ENCODE peak calls at places on chromosomes 16 and 17, in ten cellular contexts. R is myocyte; V is epithelial cell of prostate; J is activated CD4-positive, alpha-beta T cell treated with anti-CD3 and anti-CD28 coated beads, Interleukin-2, amount 50 U/mL, for 1 hour; W is endodermal cell; M is MM.1S; T is NCI-H2029; U is HCEC 1CT; D is activated T-helper 1 cell treated with anti-CD3 and anti-CD28 coated beads, Interleukin-2, amount 50 U/mL, for 16 hours; C is HTR-8/SVneo. Q is an unnamed sample.
A peak's percentile ranks its signal among the peaks of the same experiment; 100 is the strongest.

GRCh38 chr16:13480801-13481200 is 439.2 kb upstream of the ERCC4 start:
- DNase-seq in R (no peak), V (no peak), J (no peak), W (no peak), M (no peak), T (no peak), U (no peak), D (no peak), C (no peak), Q (no peak)

GRCh38 chr17:61496174-61496956 is 44.1 kb downstream of the TBX4 start:
- DNase-seq in R (no peak), V (no peak), J (no peak), W (peak; percentile 57), M (no peak), T (no peak), U (no peak), D (no peak), C (no peak), Q (no peak)

GRCh38 chr17:36468903-36469635 is 17.4 kb upstream of the ZNHIT3 start:
- DNase-seq in R (no peak), V (no peak), J (no peak), W (no peak), M (no peak), T (no peak), U (no peak), D (no peak), C (no peak), Q (no peak)

GRCh38 chr16:71367243-71367976 is 8.9 kb downstream of the CALB2 start:
- DNase-seq in R (peak; percentile 17), V (no peak), J (peak; percentile 13), W (peak; percentile 96), M (peak; percentile 31), T (no peak), U (peak; percentile 57), D (peak; percentile 3), C (peak; percentile 81), Q (peak; percentile 31)

GRCh38 chr17:57649731-57650484 is 95.2 kb downstream of the CCDC182 start:
- DNase-seq in R (no peak), V (no peak), J (no peak), W (peak; percentile 89), M (no peak), T (no peak), U (no peak), D (no peak), C (peak; percentile 84), Q (no peak)

GRCh38 chr17:45043268-45043681 is 8.2 kb downstream of the DCAKD start:
- DNase-seq in R (no peak), V (peak; percentile 44), J (no peak), W (no peak), M (no peak), T (peak; percentile 79), U (no peak), D (no peak), C (no peak), Q (no peak)

GRCh38 chr17:40598928-40599627 is 33.8 kb upstream of the CCR7 start:
- DNase-seq in R (peak; percentile 54), V (no peak), J (peak; percentile 61), W (peak; percentile 41), M (peak; percentile 38), T (no peak), U (no peak), D (peak; percentile 59), C (no peak), Q (no peak)

GRCh38 chr16:709651-710499 is 4.3 kb upstream of the FBXL16 start:
- DNase-seq in R (peak; percentile 94), V (no peak), J (no peak), W (peak; percentile 80), M (no peak), T (peak; percentile 51), U (peak; percentile 71), D (no peak), C (no peak), Q (peak; percentile 52)

GRCh38 chr17:4498461-4499397 is at the start of gene SPNS2:
- DNase-seq in R (peak; percentile 65), V (no peak), J (peak; percentile 63), W (peak; percentile 92), M (peak; percentile 73), T (peak; percentile 41), U (peak; percentile 13), D (peak; percentile 48), C (peak; percentile 86), Q (peak; percentile 78)

GRCh38 chr16:351804-352520 is 561 bp downstream of the AXIN1 start:
- DNase-seq in R (peak; percentile 44), V (no peak), J (peak; percentile 26), W (no peak), M (peak; percentile 14), T (no peak), U (no peak), D (peak; percentile 28), C (no peak), Q (peak; percentile 64)

GRCh38 chr17:38344127-38344745 is 480 bp upstream of the GPR179 start:
- DNase-seq in R (no peak), V (no peak), J (no peak), W (no peak), M (no peak), T (no peak), U (no peak), D (no peak), C (no peak), Q (no peak)

GRCh38 chr16:30567160-30567990 is 4.1 kb downstream of the ZNF688 start:
- DNase-seq in R (no peak), V (peak; percentile 72), J (peak; percentile 41), W (no peak), M (no peak), T (no peak), U (no peak), D (peak; percentile 56), C (no peak), Q (no peak)

GRCh38 chr17:27457731-27458523 is 1.7 kb downstream of the KSR1 start:
- DNase-seq in R (peak; percentile 28), V (no peak), J (no peak), W (peak; percentile 86), M (no peak), T (no peak), U (no peak), D (no peak), C (no peak), Q (peak; percentile 52)

GRCh38 chr16:143456-143855 is 5.0 kb upstream of the NPRL3 start:
- DNase-seq in R (peak; percentile 91), V (no peak), J (no peak), W (no peak), M (no peak), T (no peak), U (no peak), D (no peak), C (no peak), Q (peak; percentile 34)

GRCh38 chr17:1000597-1001490 is 3.9 kb downstream of the TIMM22 start:
- DNase-seq in R (peak; percentile 95), V (no peak), J (no peak), W (no peak), M (no peak), T (peak; percentile 35), U (peak; percentile 50), D (no peak), C (no peak), Q (peak; percentile 60)

GRCh38 chr17:67488161-67488560 is 111.1 kb downstream of the PITPNC1 start:
- DNase-seq in R (no peak), V (no peak), J (no peak), W (peak; percentile 40), M (no peak), T (no peak), U (no peak), D (no peak), C (no peak), Q (no peak)

GRCh38 chr17:50642722-50643656 is 8.3 kb downstream of the ABCC3 start:
- DNase-seq in R (no peak), V (no peak), J (no peak), W (peak; percentile 49), M (no peak), T (no peak), U (no peak), D (no peak), C (no peak), Q (no peak)

GRCh38 chr16:48182979-48183537 is 27.3 kb upstream of the ABCC12 start:
- DNase-seq in R (peak; percentile 70), V (no peak), J (no peak), W (no peak), M (no peak), T (peak; percentile 40), U (no peak), D (no peak), C (no peak), Q (no peak)

GRCh38 chr16:70018254-70018653 is 67.1 kb downstream of the CLEC18A start:
- DNase-seq in R (peak; percentile 26), V (no peak), J (peak; percentile 40), W (peak; percentile 80), M (peak; percentile 19), T (no peak), U (peak; percentile 1), D (peak; percentile 11), C (no peak), Q (no peak)

GRCh38 chr16:31081428-31082351 is 7.1 kb downstream of the PRSS53 start:
- DNase-seq in R (no peak), V (no peak), J (no peak), W (no peak), M (no peak), T (no peak), U (no peak), D (no peak), C (no peak), Q (no peak)

GRCh38 chr17:4858880-4859260 is 25.7 kb downstream of the MINK1 start:
- DNase-seq in R (no peak), V (no peak), J (no peak), W (peak; percentile 79), M (no peak), T (no peak), U (no peak), D (no peak), C (no peak), Q (no peak)

GRCh38 chr16:1152651-1153259 is at the start of gene CACNA1H:
- DNase-seq in R (no peak), V (no peak), J (peak; percentile 65), W (peak; percentile 82), M (no peak), T (no peak), U (no peak), D (peak; percentile 42), C (peak; percentile 56), Q (peak; percentile 72)

GRCh38 chr16:66717112-66717675 is 20.7 kb upstream of the CMTM4 start:
- DNase-seq in R (peak; percentile 34), V (no peak), J (no peak), W (peak; percentile 85), M (no peak), T (no peak), U (peak; percentile 36), D (no peak), C (peak; percentile 73), Q (peak; percentile 52)

GRCh38 chr16:11744075-11744470 is 1.4 kb upstream of the TXNDC11 start:
- DNase-seq in R (no peak), V (no peak), J (no peak), W (no peak), M (no peak), T (no peak), U (no peak), D (no peak), C (no peak), Q (no peak)

GRCh38 chr17:14738652-14738988 is 437.7 kb downstream of the HS3ST3B1 start:
- DNase-seq in R (no peak), V (no peak), J (no peak), W (peak; percentile 32), M (no peak), T (no peak), U (no peak), D (no peak), C (no peak), Q (no peak)

GRCh38 chr17:76988796-76989195 is 120.6 kb downstream of the MGAT5B start:
- DNase-seq in R (no peak), V (no peak), J (no peak), W (no peak), M (no peak), T (no peak), U (no peak), D (no peak), C (no peak), Q (no peak)

GRCh38 chr16:57591086-57591869 is 37.2 kb upstream of the ADGRG1 start:
- DNase-seq in R (peak; percentile 86), V (peak; percentile 74), J (peak; percentile 56), W (peak; percentile 96), M (peak; percentile 54), T (peak; percentile 42), U (peak; percentile 77), D (peak; percentile 47), C (peak; percentile 81), Q (peak; percentile 85)